ENCODE peak calls at places on chromosomes 16 and 17, in six cellular contexts. U is HCT116, Z is SK-N-SH, N is K562, I is GM12878, F is HepG2. C is an unnamed sample.

GRCh38 chr16:86046026-86046713 is 147.2 kb downstream of the IRF8 start:
- DNase-seq in N (no peak), F (no peak), Z (no peak), I (no peak), U (no peak), C (no peak)

GRCh38 chr16:56824335-56824734 is 40.7 kb upstream of the SLC12A3 start:
- DNase-seq in N (no peak), Z (no peak), U (no peak), F (peak), I (no peak), C (peak)

GRCh38 chr17:28230011-28230410 is 89.0 kb upstream of the TMEM97 start:
- DNase-seq in N (peak), F (no peak), U (no peak), I (no peak), Z (no peak), C (no peak)

GRCh38 chr16:14069818-14070217 is 1.3 kb upstream of the MRTFB start:
- DNase-seq in Z (no peak), F (no peak), U (no peak), I (no peak), N (no peak), C (no peak)

GRCh38 chr16:78709137-78709871 is 609.9 kb downstream of the WWOX start:
- DNase-seq in N (no peak), Z (peak), F (no peak), U (no peak), I (no peak), C (no peak)

GRCh38 chr16:84913315-84913714 is 93.5 kb downstream of the CRISPLD2 start:
- DNase-seq in I (no peak), U (no peak), N (peak), Z (peak), F (no peak), C (no peak)

GRCh38 chr17:34357398-34357797 is 1.1 kb downstream of the CCL13 start:
- DNase-seq in Z (no peak), N (no peak), I (no peak), U (no peak), F (no peak), C (no peak)

GRCh38 chr17:79147791-79148506 is 73.3 kb downstream of the ENGASE start:
- DNase-seq in F (no peak), U (no peak), N (peak), I (no peak), Z (no peak), C (no peak)

GRCh38 chr17:76193616-76194015 is 46.7 kb downstream of the RNF157 start:
- DNase-seq in N (peak), I (no peak), F (no peak), U (no peak), Z (peak), C (no peak)

GRCh38 chr17:9291912-9292562 is 270.7 kb downstream of the NTN1 start:
- DNase-seq in U (no peak), I (no peak), Z (peak), F (peak), N (peak), C (peak)

GRCh38 chr17:32878211-32878610 is 1.3 kb upstream of the MYO1D start:
- DNase-seq in Z (no peak), N (no peak), F (no peak), U (no peak), I (no peak), C (no peak)

GRCh38 chr17:29615048-29615385 is 7.7 kb downstream of the CORO6 start:
- DNase-seq in Z (peak), I (no peak), N (peak), U (no peak), F (no peak), C (no peak)

GRCh38 chr16:12901597-12902436 is at the start of gene SHISA9:
- DNase-seq in I (no peak), F (no peak), Z (peak), N (no peak), U (no peak), C (no peak)

GRCh38 chr17:77963441-77963840 is 4.9 kb downstream of the TNRC6C start:
- DNase-seq in N (peak), F (peak), Z (peak), U (no peak), I (no peak), C (no peak)

GRCh38 chr16:77974883-77975282 is 47.5 kb upstream of the CLEC3A start:
- DNase-seq in N (no peak), F (no peak), I (no peak), U (no peak), Z (no peak), C (no peak)

DNA sequence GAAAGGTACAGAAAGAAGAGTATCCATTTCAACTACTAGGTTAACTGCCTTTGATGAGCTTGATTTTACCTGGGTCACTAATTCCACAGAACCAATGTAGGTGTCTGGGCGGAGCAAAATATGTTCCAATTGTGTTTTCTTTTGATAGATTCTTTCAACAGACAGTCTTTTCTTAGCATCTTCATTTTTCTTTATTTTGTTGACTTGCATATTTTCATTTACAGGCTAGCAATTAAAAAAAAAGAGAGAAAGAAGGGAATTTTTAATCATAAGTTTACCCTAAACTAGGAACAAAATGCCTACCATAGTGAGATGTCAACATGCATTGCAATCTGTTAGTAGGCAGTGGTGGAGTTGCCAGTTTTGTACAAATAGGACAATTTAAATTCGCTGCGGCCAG is 1.0 kb downstream of the TOP2A start:
- DNase-seq in I (no peak), Z (no peak), N (no peak), F (no peak), U (no peak), C (no peak)
- TF ChIP-seq RAD21 in I (no peak), Z (no peak), N (no peak), F (no peak), U (no peak), C (no peak)

GRCh38 chr17:62017912-62018311 is 47.2 kb downstream of the MED13 start:
- DNase-seq in I (no peak), F (no peak), N (no peak), Z (no peak), U (no peak), C (no peak)

GRCh38 chr17:62009220-62009619 is 55.9 kb downstream of the MED13 start:
- DNase-seq in U (no peak), F (no peak), Z (no peak), I (no peak), N (no peak), C (no peak)

GRCh38 chr17:62017496-62017895 is 47.6 kb downstream of the MED13 start:
- DNase-seq in Z (no peak), N (no peak), U (no peak), I (no peak), F (no peak), C (no peak)

GRCh38 chr17:62014526-62014925 is 50.6 kb downstream of the MED13 start:
- DNase-seq in F (no peak), U (no peak), N (no peak), Z (no peak), I (no peak), C (no peak)
- TF ChIP-seq REST in F (no peak), U (no peak), N (no peak), Z (no peak), I (no peak), C (no peak)

GRCh38 chr17:64129515-64129764 is 504 bp downstream of the ERN1 start:
- DNase-seq in I (no peak), Z (no peak), N (no peak), U (no peak), F (no peak), C (no peak)
- TF ChIP-seq RAD21 in I (no peak), Z (no peak), N (no peak), U (no peak), F (no peak), C (no peak)

GRCh38 chr16:27237229-27238015 is 31.1 kb downstream of the NSMCE1 start:
- DNase-seq in I (peak), F (no peak), N (peak), Z (peak), U (no peak), C (no peak)
- TF ChIP-seq REST in I (no peak), F (no peak), N (no peak), Z (no peak), U (no peak), C (no peak)

C was measured in A549.